ENCODE peak calls at places on chromosomes 7 and 10, in four cellular contexts. B is GM23338, K is fibroblast of lung, R is mammary epithelial cell. W is an unnamed sample.
A peak's percentile ranks its signal among the peaks of the same experiment; 100 is the strongest.

GRCh38 chr7:1681581-1681980 is 11.5 kb downstream of the ELFN1 start:
- DNase-seq in R (no peak), B (no peak), K (no peak), W (no peak)

GRCh38 chr7:19397917-19398316 is 252.7 kb upstream of the FERD3L start:
- DNase-seq in K (peak; percentile 45), R (peak; percentile 12), B (no peak), W (no peak)

GRCh38 chr10:84432891-84433290 is 104.5 kb downstream of the CCSER2 start:
- DNase-seq in R (peak; percentile 9), B (no peak), K (peak; percentile 80), W (no peak)

GRCh38 chr10:116738359-116738738 is 4.0 kb downstream of the HSPA12A start:
- DNase-seq in R (no peak), K (no peak), B (no peak), W (no peak)

GRCh38 chr10:23718946-23719345 is 280.1 kb downstream of the OTUD1 start:
- DNase-seq in R (no peak), B (no peak), K (no peak), W (no peak)

GRCh38 chr10:86287966-86288579 is 78.5 kb downstream of the GRID1 start:
- DNase-seq in R (no peak), K (no peak), B (no peak), W (no peak)

GRCh38 chr7:94368371-94368791 is 26.3 kb upstream of the COL1A2 start:
- DNase-seq in R (peak; percentile 20), K (peak; percentile 89), B (no peak), W (peak; percentile 25)

GRCh38 chr10:29950391-29950790 is 109.0 kb downstream of the JCAD start:
- DNase-seq in K (peak; percentile 86), B (no peak), R (peak; percentile 77), W (no peak)

GRCh38 chr7:42790196-42790595 is 121.7 kb downstream of the C7orf25 start:
- DNase-seq in B (no peak), K (peak; percentile 22), R (peak; percentile 25), W (no peak)

GRCh38 chr7:116210345-116211005 is at the start of gene TES:
- DNase-seq in R (peak; percentile 82), B (peak; percentile 90), K (peak; percentile 76), W (peak; percentile 83)

GRCh38 chr7:94311545-94311944 is 83.2 kb upstream of the COL1A2 start:
- DNase-seq in B (no peak), R (no peak), K (no peak), W (no peak)

GRCh38 chr7:114414151-114415053 is at the start of gene FOXP2:
- DNase-seq in B (no peak), R (no peak), K (peak; percentile 46), W (peak; percentile 14)

GRCh38 chr7:17497549-17498193 is 199.2 kb downstream of the AHR start:
- DNase-seq in B (peak; percentile 23), R (no peak), K (peak; percentile 35), W (no peak)

GRCh38 chr7:102291056-102291915 is 4.6 kb downstream of the SH2B2 start:
- DNase-seq in R (peak; percentile 21), K (no peak), B (no peak), W (no peak)

GRCh38 chr10:130634796-130635195 is 498.6 kb downstream of the GLRX3 start:
- DNase-seq in R (no peak), K (no peak), B (no peak), W (no peak)

GRCh38 chr10:1534820-1535219 is 202.5 kb downstream of the ADARB2 start:
- DNase-seq in B (no peak), K (no peak), R (no peak), W (no peak)

GRCh38 chr10:130429809-130430208 is 293.6 kb downstream of the GLRX3 start:
- DNase-seq in R (no peak), B (no peak), K (no peak), W (no peak)

GRCh38 chr7:485188-486081 is 34.2 kb downstream of the PDGFA start:
- DNase-seq in K (no peak), R (peak; percentile 60), B (no peak), W (no peak)

GRCh38 chr7:78863248-78863647 is 590.2 kb downstream of the MAGI2 start:
- DNase-seq in R (no peak), K (no peak), B (peak; percentile 11), W (peak; percentile 54)

GRCh38 chr7:7369134-7369533 is 166.5 kb downstream of the COL28A1 start:
- DNase-seq in R (peak; percentile 27), B (no peak), K (no peak), W (no peak)

GRCh38 chr7:133742709-133743538 is 384.2 kb upstream of the LRGUK start:
- DNase-seq in R (peak; percentile 16), K (peak; percentile 13), B (peak; percentile 59), W (peak; percentile 18)

GRCh38 chr7:112995091-112995824 is 91.4 kb downstream of the GPR85 start:
- DNase-seq in B (peak; percentile 20), K (peak; percentile 92), R (peak; percentile 71), W (no peak)

GRCh38 chr7:37698782-37699181 is 15.2 kb downstream of the GPR141 start:
- DNase-seq in B (no peak), K (no peak), R (no peak), W (no peak)

GRCh38 chr7:24715661-24716479 is 41.4 kb downstream of the GSDME start:
- DNase-seq in B (peak; percentile 81), R (no peak), K (peak; percentile 56), W (peak; percentile 63)

DNA sequence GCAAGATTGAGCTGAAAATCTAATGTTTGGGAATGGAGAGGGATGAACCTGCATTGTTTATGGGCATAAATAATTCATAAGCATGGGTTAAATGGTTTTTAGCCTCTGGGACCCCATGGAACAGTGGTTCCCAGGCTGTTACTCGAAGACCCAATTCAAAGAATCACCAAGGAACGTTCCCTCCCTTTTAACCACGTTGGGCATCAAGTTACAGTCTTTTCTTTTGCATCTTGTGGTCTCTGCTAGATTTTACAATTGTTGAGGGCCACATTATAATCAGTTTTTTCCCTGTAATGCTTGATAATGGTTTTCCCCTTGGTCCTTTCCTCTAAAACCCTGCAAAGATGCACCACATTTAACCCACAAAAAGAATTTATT is 2.5 kb downstream of the CALN1 start:
- DNase-seq in B (no peak), R (no peak), K (no peak), W (no peak)
- H3K4me3 ChIP-seq in B (no peak overlapping the region), R (no peak overlapping the region), K (no peak overlapping the region), W (no peak overlapping the region)

GRCh38 chr10:132187421-132188138 is 832 bp downstream of the DPYSL4 start:
- DNase-seq in K (no peak), B (peak; percentile 53), R (no peak), W (peak; percentile 76)
- H3K4me2 ChIP-seq in K (peak overlapping the region; percentile 35), B (peak overlapping the region; percentile 90), R (peak overlapping the region; percentile 87), W (peak overlapping the region; percentile 81)

DNA sequence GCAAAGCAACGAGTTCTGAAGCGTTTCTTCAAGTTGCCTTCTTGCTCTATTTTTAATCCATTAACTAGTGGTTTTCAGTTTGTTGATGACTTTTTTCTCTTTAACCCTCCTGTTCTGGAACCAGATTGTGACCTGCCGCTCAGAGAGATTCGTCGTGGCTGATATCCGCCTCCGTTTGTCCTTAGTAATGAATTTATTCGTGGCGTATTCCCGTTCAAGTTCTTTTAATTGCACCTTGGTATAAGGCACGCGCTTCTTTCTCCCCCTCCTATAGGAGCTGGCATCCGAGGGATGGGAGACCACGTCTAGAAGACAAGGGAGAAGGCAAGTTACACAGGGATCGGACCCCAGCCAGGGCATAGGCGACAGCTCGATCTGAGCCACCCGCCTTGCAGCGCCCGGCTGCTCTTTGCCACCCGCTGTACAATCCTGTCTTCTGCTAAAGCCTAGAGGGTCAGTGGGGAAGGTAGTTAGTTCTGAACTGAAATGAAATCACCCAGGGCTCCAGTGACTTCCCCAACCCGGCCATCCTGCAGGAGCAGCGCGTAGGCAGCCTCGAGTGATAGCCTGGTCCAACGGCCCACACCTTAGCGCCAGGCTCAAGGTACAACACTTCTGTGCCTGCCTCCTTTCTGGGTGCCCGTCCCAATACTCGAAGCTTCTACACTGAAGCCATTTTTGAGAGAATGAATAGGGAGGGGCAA is 1.6 kb downstream of the HOXA13 start:
- DNase-seq in R (no peak), B (no peak), K (no peak), W (no peak)
- TF ChIP-seq EZH2 in R (peak; percentile 96), B (peak; percentile 97), K (peak; percentile 96), W (peak; percentile 98)

DNA sequence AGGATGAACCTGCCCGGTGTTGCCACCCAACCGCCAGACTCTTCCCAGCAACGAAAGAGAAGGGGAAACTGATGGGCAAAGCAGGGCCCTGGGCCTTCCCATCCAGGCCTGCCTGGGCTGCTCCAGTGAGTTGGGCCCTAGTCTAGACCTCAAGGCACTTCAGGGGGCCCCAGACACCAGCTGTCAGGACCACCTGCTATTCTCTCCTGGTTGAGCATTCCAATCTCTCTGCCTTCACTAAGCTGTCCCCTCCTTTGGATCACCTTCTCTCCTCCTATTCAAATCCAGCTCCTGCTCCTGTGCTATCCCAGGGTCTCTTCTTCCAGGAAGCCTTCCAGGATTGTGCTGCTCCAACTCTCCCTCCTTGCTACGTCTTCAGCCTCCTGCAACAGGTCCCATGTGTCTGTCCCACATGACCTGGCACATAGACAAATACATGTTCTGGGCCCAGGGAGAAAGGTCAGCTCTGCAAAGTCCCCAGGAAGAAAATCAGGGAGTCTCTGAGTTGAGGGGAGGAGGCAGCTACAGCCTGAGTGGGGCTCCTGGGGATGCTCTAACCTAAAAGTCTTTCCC is 3.1 kb downstream of the STX1A start:
- DNase-seq in K (no peak), B (no peak), R (no peak), W (no peak)
- H3K4me3 ChIP-seq in K (no peak overlapping the region), B (no peak overlapping the region), R (no peak overlapping the region), W (no peak overlapping the region)

GRCh38 chr7:96236198-96237039 is 85.5 kb downstream of the SLC25A13 start:
- DNase-seq in R (peak; percentile 35), B (no peak), K (peak; percentile 94), W (no peak)

GRCh38 chr7:96238474-96238873 is 83.4 kb downstream of the SLC25A13 start:
- DNase-seq in R (no peak), K (peak; percentile 52), B (no peak), W (no peak)

GRCh38 chr7:96238976-96239766 is 82.7 kb downstream of the SLC25A13 start:
- DNase-seq in K (peak; percentile 44), B (no peak), R (peak; percentile 53), W (no peak)

GRCh38 chr7:96235281-96235680 is 86.6 kb downstream of the SLC25A13 start:
- DNase-seq in K (no peak), R (no peak), B (no peak), W (no peak)

GRCh38 chr7:96237040-96237439 is 84.9 kb downstream of the SLC25A13 start:
- DNase-seq in B (no peak), K (no peak), R (no peak), W (no peak)
- H3K4me2 ChIP-seq in B (no peak overlapping the region), K (no peak overlapping the region), R (no peak overlapping the region), W (no peak overlapping the region)